ENCODE peak calls at places on chromosome 4, in four cellular contexts. W is PC-3, Y is B cell, M is HCT116. L is an unnamed sample.

GRCh38 chr4:76485450-76485849 is 50.4 kb downstream of the SHROOM3 start:
- DNase-seq in M (peak), Y (no peak), W (peak), L (no peak)

GRCh38 chr4:71866212-71866885 is 82.5 kb upstream of the GC start:
- DNase-seq in Y (no peak), W (no peak), M (no peak), L (no peak)

GRCh38 chr4:76388160-76388908 is 32.6 kb downstream of the CCDC158 start:
- DNase-seq in W (no peak), M (no peak), Y (no peak), L (no peak)

GRCh38 chr4:131547506-131547981 is 1601.5 kb upstream of the PCDH10 start:
- DNase-seq in W (no peak), Y (no peak), M (no peak), L (no peak)

GRCh38 chr4:6287017-6287788 is 17.6 kb downstream of the WFS1 start:
- DNase-seq in Y (no peak), M (no peak), W (no peak), L (no peak)

GRCh38 chr4:100895572-100896197 is 377.9 kb upstream of the EMCN start:
- DNase-seq in W (no peak), M (no peak), Y (peak), L (no peak)

GRCh38 chr4:162498168-162498567 is 334.4 kb upstream of the FSTL5 start:
- DNase-seq in W (no peak), Y (no peak), M (no peak), L (no peak)

GRCh38 chr4:134668237-134668636 is 466.6 kb upstream of the PABPC4L start:
- DNase-seq in M (peak), W (peak), Y (no peak), L (no peak)

GRCh38 chr4:113738251-113738650 is 23.3 kb downstream of the CAMK2D start:
- DNase-seq in Y (no peak), M (no peak), W (peak), L (no peak)

GRCh38 chr4:16104520-16104919 is 20.7 kb upstream of the PROM1 start:
- DNase-seq in W (no peak), Y (no peak), M (no peak), L (no peak)

GRCh38 chr4:116953947-116954346 is 131.4 kb downstream of the TRAM1L1 start:
- DNase-seq in Y (no peak), M (no peak), W (no peak), L (no peak)

GRCh38 chr4:151417164-151417571 is 8.2 kb downstream of the FHIP1A start:
- DNase-seq in M (no peak), Y (no peak), W (peak), L (no peak)

GRCh38 chr4:106691749-106692148 is 323.2 kb upstream of the GIMD1 start:
- DNase-seq in M (peak), W (no peak), Y (no peak), L (no peak)
- TF ChIP-seq CTCF in M (peak), W (peak), Y (no peak), L (no peak)

DNA sequence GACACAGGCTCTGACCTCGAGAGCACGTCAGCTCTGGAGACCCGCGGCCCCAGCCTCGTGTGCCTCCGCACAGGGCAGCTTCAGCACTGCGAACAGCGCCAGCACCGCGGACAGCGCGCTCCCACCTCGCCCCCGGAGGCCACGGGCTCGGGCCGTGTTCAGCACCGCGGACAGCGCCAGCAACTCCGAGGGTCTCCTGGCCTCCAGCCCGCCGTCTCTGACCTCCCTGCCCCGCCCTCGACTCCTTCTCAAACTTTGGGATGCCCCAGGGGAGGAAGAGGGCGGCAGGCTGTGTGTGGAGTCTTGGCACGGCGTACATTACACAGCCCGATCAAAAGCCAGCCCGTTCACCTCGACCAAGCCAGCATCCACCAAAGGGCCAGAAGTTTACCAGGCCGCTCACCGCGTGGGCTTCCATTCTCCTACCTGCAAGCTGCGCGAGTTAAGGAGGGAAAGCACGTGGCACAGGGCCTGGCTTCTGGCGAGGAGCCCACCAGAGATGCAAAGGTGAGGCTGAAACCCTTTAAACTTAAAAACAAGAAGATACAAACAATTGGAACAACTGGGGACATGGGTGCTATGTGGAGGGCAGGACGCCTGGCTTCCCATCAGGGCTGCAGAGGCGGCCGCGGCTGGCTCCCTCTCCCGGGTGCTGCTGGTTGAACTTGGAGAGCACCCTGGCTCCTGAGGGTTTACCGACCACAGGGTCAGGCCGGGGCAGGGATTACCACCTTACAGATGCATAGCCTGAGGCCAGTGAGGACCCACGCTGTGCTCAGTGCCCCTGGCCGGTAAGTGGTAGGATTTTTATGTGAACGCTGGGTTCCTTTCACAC is 4.5 kb upstream of the NKX1-1 start:
- DNase-seq in W (peak), Y (peak), M (no peak), L (no peak)
- TF ChIP-seq CTCF in W (no peak), Y (no peak), M (no peak), L (no peak)

DNA sequence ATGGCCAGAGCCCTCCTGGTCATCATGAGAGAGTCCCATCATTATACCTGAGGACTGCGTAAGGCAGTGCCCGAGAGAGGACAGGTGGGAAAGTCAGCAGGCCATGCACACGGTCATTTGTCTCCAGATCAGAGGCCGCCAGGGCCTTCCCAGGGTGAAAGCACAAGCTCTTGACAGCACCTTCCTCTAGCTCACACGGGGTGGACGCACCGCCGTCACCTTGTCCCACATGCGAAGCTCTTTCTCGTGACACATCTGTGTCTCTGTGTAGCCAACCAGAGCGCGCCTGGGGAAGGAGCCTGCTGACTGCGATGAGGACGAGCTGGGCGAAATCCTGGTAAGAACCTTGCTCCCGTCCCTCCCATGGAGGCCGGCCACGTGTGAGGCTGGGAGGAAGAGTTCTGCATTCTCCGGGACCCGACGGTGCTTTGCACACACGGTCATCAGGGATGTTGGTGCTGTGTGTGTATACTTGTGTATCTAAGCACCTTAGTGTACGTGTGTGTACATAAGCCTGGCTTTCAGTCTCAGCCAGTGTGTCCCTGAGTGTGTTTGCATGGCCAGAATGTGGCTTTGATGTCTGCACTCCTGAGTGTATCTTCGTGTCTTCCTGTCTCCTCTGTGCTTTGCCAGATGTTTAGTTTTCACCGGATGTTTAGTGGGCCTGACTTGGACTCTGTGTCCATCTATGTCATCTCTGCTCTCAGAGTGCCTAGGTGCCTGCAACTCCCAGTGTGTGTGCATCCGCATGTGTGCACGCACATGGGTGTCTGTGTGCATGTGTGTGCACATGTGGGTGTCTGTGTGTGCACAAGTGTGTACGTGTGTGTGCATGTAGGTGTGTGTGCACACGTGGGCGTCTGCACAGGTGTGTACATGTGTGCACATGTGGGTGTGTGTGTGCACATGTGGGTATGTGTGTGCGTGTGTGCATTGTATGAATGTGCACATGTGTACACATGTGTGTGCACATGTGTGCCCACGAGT is 15.1 kb downstream of the ATP5ME start:
- DNase-seq in W (no peak), M (no peak), Y (no peak), L (peak)
- TF ChIP-seq CTCF in W (no peak), M (no peak), Y (no peak), L (no peak)

DNA sequence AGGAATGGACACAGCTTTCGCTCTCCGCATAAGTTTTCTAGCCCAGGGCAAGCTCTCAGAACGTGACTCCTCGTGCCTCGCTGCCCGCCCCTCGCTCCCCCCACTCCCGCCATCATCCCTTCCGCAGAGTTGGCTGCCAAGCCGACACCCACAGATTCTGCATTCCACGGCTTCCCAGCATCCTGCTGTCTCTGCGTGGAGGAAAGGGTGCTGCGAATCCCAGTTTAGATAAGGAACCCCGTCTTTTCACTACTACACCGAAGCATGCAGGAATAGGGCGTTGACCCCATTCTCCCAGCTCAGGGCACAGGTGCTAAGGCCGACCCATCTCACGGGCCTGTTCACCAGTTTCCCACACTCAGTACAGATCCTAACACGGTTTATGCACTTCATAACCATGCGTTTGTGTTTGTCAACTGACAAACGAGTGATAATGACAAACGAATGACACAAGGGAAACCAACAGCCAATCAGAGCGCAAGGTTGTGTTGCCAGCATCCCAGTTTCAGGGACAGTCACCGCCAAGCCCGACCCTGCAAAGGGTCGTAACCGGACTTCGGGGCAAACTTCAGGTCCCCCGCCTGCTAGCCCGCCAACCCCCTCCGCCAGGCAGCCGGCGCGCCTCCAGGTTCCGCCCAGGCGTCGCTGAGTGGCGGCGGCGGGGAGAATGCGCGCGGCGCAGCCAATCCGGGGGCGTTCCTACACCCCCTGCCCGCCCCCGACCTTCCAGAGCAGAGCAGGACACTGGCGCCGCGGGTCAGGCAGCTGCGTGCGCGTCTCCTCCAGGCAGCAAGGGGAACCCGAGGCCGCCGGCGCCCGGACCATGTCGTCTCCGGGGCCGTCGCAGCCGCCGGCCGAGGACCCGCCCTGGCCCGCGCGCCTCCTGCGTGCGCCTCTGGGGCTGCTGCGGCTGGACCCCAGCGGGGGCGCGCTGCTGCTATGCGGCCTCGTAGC is at the start of gene CYP2U1:
- DNase-seq in M (peak), Y (peak), W (peak), L (peak)
- TF ChIP-seq CTCF in M (no peak), Y (no peak), W (no peak), L (peak)

GRCh38 chr4:53313510-53313909 is 52.4 kb downstream of the SCFD2 start:
- DNase-seq in M (no peak), Y (no peak), W (peak), L (no peak)
- TF ChIP-seq CTCF in M (peak), Y (no peak), W (peak), L (no peak)

DNA sequence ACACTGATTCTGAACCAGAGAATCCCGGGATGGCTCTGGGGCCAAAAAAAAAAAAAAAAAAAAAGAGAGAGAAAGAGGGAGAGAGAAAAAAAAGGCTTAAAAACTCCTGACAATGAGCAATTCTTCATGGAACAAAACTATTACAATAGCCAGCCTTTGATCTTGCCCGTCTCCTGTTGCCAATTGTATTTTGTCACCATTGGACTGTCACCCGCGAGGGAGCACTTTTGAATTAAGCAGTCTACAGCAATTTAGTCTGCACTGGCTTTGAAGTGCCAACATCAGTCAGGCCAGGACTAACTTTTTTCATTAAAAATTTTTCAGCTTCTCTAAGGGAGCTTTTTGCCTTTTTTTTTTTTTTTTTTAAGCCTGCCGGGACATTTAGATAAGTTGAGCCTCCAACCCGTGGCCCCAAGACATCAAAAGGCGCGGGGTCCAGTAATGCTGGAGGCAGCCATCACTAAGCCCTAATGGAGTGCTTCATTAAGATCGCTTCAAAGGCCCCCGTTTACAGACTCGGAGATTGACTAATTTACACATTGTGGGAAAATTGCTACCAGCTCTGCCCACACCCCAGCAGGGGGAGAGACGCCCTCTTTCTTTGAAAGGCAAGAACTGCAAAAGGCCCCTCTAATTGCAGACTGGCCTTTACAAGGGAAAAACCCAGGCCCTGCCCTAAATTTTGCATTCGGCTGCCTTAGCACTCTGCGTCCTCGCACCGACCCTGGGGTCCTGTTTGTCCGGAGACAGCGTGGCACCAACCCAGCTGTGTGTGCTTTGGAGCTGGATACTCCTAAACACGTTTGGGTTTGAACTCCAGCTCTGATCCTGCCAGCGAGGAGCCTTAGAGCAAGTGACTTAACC is 98.1 kb upstream of the MSX1 start:
- DNase-seq in M (peak), Y (no peak), W (no peak), L (no peak)
- TF ChIP-seq CTCF in M (peak), Y (no peak), W (peak), L (no peak)

GRCh38 chr4:56619160-56619559 is 61.9 kb downstream of the HOPX start:
- DNase-seq in Y (no peak), M (no peak), W (peak), L (no peak)
- TF ChIP-seq CTCF in Y (no peak), M (peak), W (peak), L (no peak)

L was measured in spleen.